ENCODE peak calls at places on chromosome 18, in five cellular contexts. Y, H, M, E and U are unnamed samples.

GRCh38 chr18:80034852-80035406 is 695 bp downstream of the RBFA start:
- DNase-seq in Y (no peak), H (no peak), M (no peak), E (no peak), U (no peak)

GRCh38 chr18:66013976-66014375 is 263.2 kb downstream of the CDH7 start:
- DNase-seq in Y (no peak), H (no peak), M (no peak), E (no peak), U (no peak)

GRCh38 chr18:9736942-9737813 is 29.1 kb downstream of the RAB31 start:
- DNase-seq in Y (peak; percentile 43), H (no peak), M (no peak), E (no peak), U (peak; percentile 55)

GRCh38 chr18:44679912-44680270 is 797 bp upstream of the SETBP1 start:
- DNase-seq in Y (peak; percentile 6), H (no peak), M (no peak), E (peak; percentile 57), U (peak; percentile 82)

GRCh38 chr18:9506046-9506792 is 30.9 kb downstream of the RALBP1 start:
- DNase-seq in Y (peak; percentile 62), H (no peak), M (no peak), E (no peak), U (no peak)

GRCh38 chr18:41744664-41745063 is 210.4 kb upstream of the PIK3C3 start:
- DNase-seq in Y (no peak), H (no peak), M (no peak), E (no peak), U (peak; percentile 17)

GRCh38 chr18:77042583-77042982 is 90.0 kb downstream of the MBP start:
- DNase-seq in Y (no peak), H (no peak), M (no peak), E (no peak), U (no peak)

GRCh38 chr18:64119916-64120315 is 29.0 kb downstream of the LINC00305 start:
- DNase-seq in Y (no peak), H (peak; percentile 3), M (no peak), E (no peak), U (no peak)

GRCh38 chr18:76699923-76700322 is 122.4 kb upstream of the ZNF236 start:
- DNase-seq in Y (no peak), H (no peak), M (no peak), E (no peak), U (no peak)

GRCh38 chr18:10374615-10375295 is 79.7 kb upstream of the APCDD1 start:
- DNase-seq in Y (no peak), H (no peak), M (no peak), E (no peak), U (peak; percentile 53)

GRCh38 chr18:40984856-40985255 is 970.2 kb upstream of the PIK3C3 start:
- DNase-seq in Y (no peak), H (no peak), M (no peak), E (no peak), U (no peak)

GRCh38 chr18:10495936-10496335 is 29.9 kb upstream of the NAPG start:
- DNase-seq in Y (no peak), H (no peak), M (no peak), E (no peak), U (no peak)

DNA sequence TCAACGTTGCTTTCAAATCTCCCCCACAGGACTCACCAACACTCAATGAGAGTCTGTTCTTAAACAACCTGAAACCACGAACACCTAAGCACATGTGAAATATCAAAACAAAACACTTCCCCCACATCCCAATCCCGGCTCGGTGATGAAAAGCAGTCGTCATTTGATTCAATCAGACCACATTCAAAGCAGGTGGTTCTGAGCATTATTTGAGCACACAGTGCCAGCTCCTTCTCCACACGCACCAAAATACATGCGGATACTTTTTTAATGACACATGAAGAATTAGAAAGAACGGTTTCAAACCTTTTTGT is 98.3 kb downstream of the TCF4 start:
- DNase-seq in Y (no peak), H (no peak), M (peak; percentile 8), E (no peak), U (peak; percentile 46)
- H3K9ac ChIP-seq in Y (no peak overlapping the region), H (no peak overlapping the region), M (no peak overlapping the region), E (no peak overlapping the region), U (no peak overlapping the region)

GRCh38 chr18:37420315-37420880 is 145.2 kb downstream of the CELF4 start:
- DNase-seq in Y (no peak), H (no peak), M (no peak), E (no peak), U (no peak)

GRCh38 chr18:37419866-37420265 is 145.7 kb downstream of the CELF4 start:
- DNase-seq in Y (no peak), H (no peak), M (no peak), E (no peak), U (no peak)

GRCh38 chr18:37421349-37422080 is 144.1 kb downstream of the CELF4 start:
- DNase-seq in Y (no peak), H (no peak), M (no peak), E (no peak), U (no peak)

GRCh38 chr18:37424507-37424906 is 141.1 kb downstream of the CELF4 start:
- DNase-seq in Y (no peak), H (no peak), M (no peak), E (no peak), U (no peak)

DNA sequence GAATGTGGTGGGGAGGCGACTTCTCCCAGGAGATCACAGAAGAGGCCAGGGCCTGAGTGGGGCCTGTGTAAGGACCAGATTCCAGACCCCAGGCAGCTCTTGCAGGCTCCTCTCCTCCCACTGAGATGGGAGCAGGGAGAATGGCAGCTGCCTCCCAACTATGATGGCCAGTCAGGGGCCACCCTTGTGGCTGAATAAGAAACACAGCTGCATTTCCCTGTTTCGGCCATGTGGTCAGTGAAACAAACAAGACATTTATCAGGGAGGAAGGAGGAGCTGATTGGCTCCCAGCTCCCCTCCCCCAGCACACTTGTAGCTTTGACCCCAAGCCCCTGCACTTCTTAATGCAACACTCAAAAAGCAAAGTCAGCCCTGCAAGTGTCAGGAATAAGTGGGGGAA is 143.5 kb downstream of the CELF4 start:
- DNase-seq in Y (no peak), H (no peak), M (no peak), E (no peak), U (peak; percentile 46)
- TF ChIP-seq CHD2 in Y (no peak), H (no peak), M (no peak), E (no peak), U (no peak)

DNA sequence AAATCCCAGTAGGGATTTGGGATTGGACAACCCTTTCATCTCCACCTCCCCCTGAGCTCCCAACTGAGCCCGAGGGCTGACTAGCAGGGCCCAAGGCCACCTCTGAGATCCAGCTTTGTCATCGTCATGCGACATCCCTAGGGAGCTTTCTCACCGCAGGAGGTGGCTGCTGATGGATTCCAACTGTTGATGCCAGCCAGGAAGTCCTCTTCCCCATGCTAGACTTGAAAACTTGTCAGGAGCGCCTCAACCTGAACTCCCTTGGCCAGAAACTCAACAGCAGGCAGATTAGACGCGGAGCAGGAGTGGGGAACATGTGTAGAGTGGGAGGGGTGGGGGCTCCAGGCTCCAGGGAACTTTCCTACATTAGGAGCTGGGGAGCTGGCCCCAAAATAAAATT is 34.3 kb downstream of the EMILIN2 start:
- DNase-seq in Y (no peak), H (no peak), M (no peak), E (no peak), U (no peak)
- H3K9ac ChIP-seq in Y (no peak overlapping the region), H (no peak overlapping the region), M (no peak overlapping the region), E (no peak overlapping the region), U (no peak overlapping the region)

DNA sequence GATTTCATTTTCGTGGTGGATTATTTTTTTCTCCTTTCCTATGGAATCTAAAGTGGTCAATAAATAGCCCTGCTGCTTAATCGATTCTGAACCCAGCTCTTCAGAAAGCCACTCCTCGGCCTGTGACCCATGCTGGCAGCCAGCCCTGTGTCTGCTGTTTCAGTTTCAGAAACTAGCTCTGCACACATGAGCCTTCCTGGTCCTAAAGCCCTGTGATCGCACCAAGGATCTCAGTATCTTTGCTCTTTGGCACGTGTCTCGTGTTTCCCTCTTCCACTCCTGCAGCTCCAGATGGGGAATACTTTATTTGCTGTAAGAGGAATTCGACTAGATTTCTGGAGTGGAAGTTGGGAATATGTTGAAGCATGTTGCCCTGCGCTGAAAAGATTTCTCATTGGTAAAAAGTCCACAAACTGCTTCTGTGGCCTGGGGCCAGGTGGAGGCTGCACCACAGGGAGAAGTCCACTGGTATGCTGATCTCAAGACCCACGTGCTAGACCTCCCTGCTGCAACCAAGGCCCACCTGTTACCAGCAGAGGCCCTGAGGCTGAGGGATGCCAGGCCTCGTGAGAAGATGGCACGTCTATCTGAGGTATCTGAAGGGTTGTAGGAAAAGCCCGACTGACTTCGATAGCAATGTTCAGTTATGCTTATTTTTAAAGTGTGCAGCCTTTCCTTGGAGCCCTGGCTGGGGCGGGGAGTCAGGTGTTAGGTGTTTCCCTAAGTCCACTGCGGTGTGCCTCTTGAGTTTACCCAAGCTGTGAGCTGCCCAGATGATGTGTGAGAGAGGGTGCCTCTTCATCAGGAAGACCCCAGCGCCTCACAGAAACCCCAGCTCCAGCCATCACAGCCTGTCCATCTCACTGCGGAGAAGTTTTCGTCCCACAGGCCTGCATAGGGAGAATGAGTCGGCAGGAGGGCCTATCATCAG is 33.6 kb upstream of the CELF4 start:
- DNase-seq in Y (no peak), H (no peak), M (no peak), E (peak; percentile 31), U (no peak)
- TF ChIP-seq CHD2 in Y (no peak), H (no peak), M (no peak), E (no peak), U (no peak)

GRCh38 chr18:8261651-8262091 is 347.6 kb upstream of the RAB12 start:
- DNase-seq in Y (no peak), H (no peak), M (no peak), E (no peak), U (peak; percentile 67)

GRCh38 chr18:8260319-8260718 is 348.9 kb upstream of the RAB12 start:
- DNase-seq in Y (no peak), H (no peak), M (no peak), E (no peak), U (no peak)

GRCh38 chr18:8260847-8261246 is 348.4 kb upstream of the RAB12 start:
- DNase-seq in Y (no peak), H (no peak), M (no peak), E (no peak), U (no peak)

GRCh38 chr18:8264861-8265411 is 344.3 kb upstream of the RAB12 start:
- DNase-seq in Y (no peak), H (peak; percentile 17), M (no peak), E (no peak), U (peak; percentile 57)

GRCh38 chr18:8262221-8262620 is 347.0 kb upstream of the RAB12 start:
- DNase-seq in Y (no peak), H (no peak), M (no peak), E (no peak), U (peak; percentile 36)
- H3K9ac ChIP-seq in Y (no peak overlapping the region), H (no peak overlapping the region), M (no peak overlapping the region), E (no peak overlapping the region), U (no peak overlapping the region)

DNA sequence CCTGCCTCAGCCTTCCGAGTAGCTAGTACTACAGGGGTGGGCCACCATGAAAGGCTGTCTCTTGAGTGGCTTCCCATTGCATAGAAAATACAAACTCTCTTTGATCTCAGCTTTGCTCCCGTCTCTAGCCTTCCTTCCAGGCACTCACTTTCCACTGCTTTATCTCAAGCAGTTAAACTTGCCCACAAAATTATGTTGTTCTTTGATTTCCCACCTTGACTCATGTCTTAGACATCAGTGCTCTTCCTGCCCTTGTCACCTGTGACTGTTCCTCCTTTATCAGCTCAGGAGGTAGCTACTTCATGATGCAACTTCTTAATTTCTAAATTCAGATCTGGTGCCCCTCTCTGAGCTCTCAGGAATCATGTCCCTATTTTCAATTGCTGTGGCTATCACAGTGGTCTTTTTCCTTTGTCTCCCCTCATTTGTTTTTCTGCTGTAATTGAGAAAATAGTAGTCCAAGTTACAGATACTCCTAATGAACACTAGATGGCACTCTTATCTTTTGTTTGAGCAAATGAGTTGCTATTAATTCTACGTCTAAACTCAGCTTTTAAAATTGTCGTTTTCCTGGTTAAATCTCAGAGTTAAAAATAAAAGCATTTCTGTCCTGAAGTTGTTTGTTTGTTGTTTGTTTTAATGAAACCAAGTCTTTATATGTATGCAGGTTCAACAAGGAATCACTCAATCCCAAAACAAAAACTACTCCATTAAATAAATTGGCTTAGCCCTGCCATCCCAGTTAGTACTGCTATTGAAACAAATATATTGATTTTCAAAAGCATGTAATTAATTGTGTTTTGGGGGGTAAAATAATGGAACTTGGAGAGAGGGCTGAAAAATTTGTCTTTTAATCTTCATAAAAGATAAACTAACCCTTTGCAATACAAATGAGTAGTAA is 46.9 kb upstream of the GREB1L start:
- DNase-seq in Y (peak; percentile 40), H (peak; percentile 24), M (no peak), E (no peak), U (peak; percentile 29)
- TF ChIP-seq CHD2 in Y (no peak), H (no peak), M (no peak), E (no peak), U (no peak)